ENCODE peak calls at places on chromosomes 13 and 19, in six cellular contexts. S, L, O, E, X and G are unnamed samples.

GRCh38 chr13:93690139-93690538 is 463.5 kb downstream of the GPC6 start:
- DNase-seq in S (no peak), L (no peak), O (no peak), E (no peak), X (no peak), G (no peak)

GRCh38 chr13:93398167-93398566 is 171.6 kb downstream of the GPC6 start:
- DNase-seq in S (no peak), L (no peak), O (no peak), E (no peak), X (no peak), G (no peak)

GRCh38 chr19:10113592-10113963 is 2.1 kb downstream of the P2RY11 start:
- DNase-seq in S (no peak), L (no peak), O (no peak), E (no peak), X (no peak), G (no peak)

GRCh38 chr13:31945202-31945978 is 86.2 kb upstream of the FRY start:
- DNase-seq in S (no peak), L (no peak), O (peak; percentile 76), E (peak; percentile 84), X (no peak), G (no peak)

GRCh38 chr13:101624210-101624922 is 171.9 kb downstream of the ITGBL1 start:
- DNase-seq in S (no peak), L (no peak), O (no peak), E (no peak), X (no peak), G (no peak)

GRCh38 chr19:49554701-49555181 is 25.6 kb downstream of the NOSIP start:
- DNase-seq in S (peak; percentile 46), L (no peak), O (no peak), E (peak; percentile 62), X (no peak), G (peak; percentile 66)

GRCh38 chr13:23870356-23871146 is 18.6 kb downstream of the MIPEP start:
- DNase-seq in S (no peak), L (no peak), O (no peak), E (no peak), X (no peak), G (no peak)

GRCh38 chr19:16561382-16561781 is 10.8 kb downstream of the SLC35E1 start:
- DNase-seq in S (no peak), L (no peak), O (no peak), E (no peak), X (no peak), G (no peak)

GRCh38 chr19:45613926-45614725 is 12.1 kb upstream of the GPR4 start:
- DNase-seq in S (no peak), L (no peak), O (no peak), E (peak; percentile 39), X (peak; percentile 60), G (peak; percentile 21)